ENCODE peak calls at places on chromosomes 16 and 17, in five cellular contexts. T is A549, F is HepG2, R is GM12878, B is ovary. X is an unnamed sample.

GRCh38 chr17:43661699-43662431 is at the start of gene MEOX1:
- DNase-seq in T (no peak), F (no peak), R (peak), B (no peak), X (no peak)

GRCh38 chr16:49977427-49977826 is 47.6 kb upstream of the CNEP1R1 start:
- DNase-seq in T (no peak), F (no peak), R (no peak), B (no peak), X (no peak)

GRCh38 chr16:81170824-81171223 is 67.7 kb upstream of the BCO1 start:
- DNase-seq in T (no peak), F (no peak), R (no peak), B (no peak), X (no peak)

GRCh38 chr16:19815418-19815817 is 69.2 kb downstream of the GPRC5B start:
- DNase-seq in T (no peak), F (no peak), R (no peak), B (no peak), X (no peak)

GRCh38 chr17:7322520-7323194 is 6.5 kb downstream of the NEURL4 start:
- DNase-seq in T (no peak), F (no peak), R (no peak), B (no peak), X (no peak)

GRCh38 chr16:66521227-66521626 is 28.7 kb downstream of the TK2 start:
- DNase-seq in T (no peak), F (no peak), R (no peak), B (no peak), X (no peak)

GRCh38 chr17:2067559-2067958 is 12.7 kb downstream of the HIC1 start:
- DNase-seq in T (no peak), F (no peak), R (no peak), B (no peak), X (no peak)

GRCh38 chr17:64187093-64187895 is 57.4 kb upstream of the ERN1 start:
- DNase-seq in T (no peak), F (peak), R (no peak), B (no peak), X (no peak)

GRCh38 chr16:81261049-81261648 is 22.7 kb downstream of the BCO1 start:
- DNase-seq in T (peak), F (peak), R (no peak), B (no peak), X (peak)

GRCh38 chr17:32933881-32934280 is 5.9 kb downstream of the TMEM98 start:
- DNase-seq in T (no peak), F (no peak), R (no peak), B (no peak), X (no peak)

GRCh38 chr17:55588446-55588845 is 77.2 kb upstream of the SMIM36 start:
- DNase-seq in T (no peak), F (no peak), R (no peak), B (no peak), X (no peak)

GRCh38 chr17:44591223-44591622 is 33.9 kb downstream of the FZD2 start:
- DNase-seq in T (no peak), F (no peak), R (no peak), B (no peak), X (no peak)

GRCh38 chr16:24701521-24701951 is 27.9 kb upstream of the TNRC6A start:
- DNase-seq in T (no peak), F (no peak), R (no peak), B (no peak), X (no peak)

GRCh38 chr16:11542069-11542775 is 44.5 kb downstream of the LITAF start:
- DNase-seq in T (no peak), F (no peak), R (no peak), B (no peak), X (no peak)

GRCh38 chr16:88923926-88924833 is 52.8 kb downstream of the CBFA2T3 start:
- DNase-seq in T (no peak), F (peak), R (no peak), B (no peak), X (no peak)

GRCh38 chr16:29849505-29849904 is 13.5 kb downstream of the CDIPT start:
- DNase-seq in T (no peak), F (no peak), R (no peak), B (no peak), X (no peak)

GRCh38 chr17:35486920-35487727 is 38.6 kb upstream of the SLFN13 start:
- DNase-seq in T (peak), F (no peak), R (peak), B (peak), X (peak)

GRCh38 chr17:40483679-40484078 is 17.7 kb downstream of the TNS4 start:
- DNase-seq in T (no peak), F (no peak), R (no peak), B (no peak), X (no peak)

GRCh38 chr16:4257646-4258556 is 14.9 kb downstream of the TFAP4 start:
- DNase-seq in T (no peak), F (no peak), R (no peak), B (peak), X (no peak)

GRCh38 chr16:2963611-2964415 is at the start of gene KREMEN2:
- DNase-seq in T (peak), F (peak), R (no peak), B (no peak), X (no peak)

GRCh38 chr16:68377667-68378420 is 67.0 kb downstream of the PRMT7 start:
- DNase-seq in T (no peak), F (no peak), R (no peak), B (no peak), X (peak)

GRCh38 chr16:4081577-4082021 is 34.6 kb downstream of the ADCY9 start:
- DNase-seq in T (no peak), F (no peak), R (no peak), B (no peak), X (no peak)

GRCh38 chr17:44906010-44906646 is 6.9 kb upstream of the EFTUD2 start:
- DNase-seq in T (peak), F (no peak), R (no peak), B (no peak), X (no peak)

GRCh38 chr16:68214726-68215125 is 21.2 kb downstream of the ESRP2 start:
- DNase-seq in T (no peak), F (no peak), R (no peak), B (no peak), X (no peak)

GRCh38 chr17:30323262-30323894 is 10.5 kb downstream of the TMIGD1 start:
- DNase-seq in T (no peak), F (no peak), R (no peak), B (no peak), X (no peak)

GRCh38 chr16:29649560-29650494 is 13.2 kb upstream of the SPN start:
- DNase-seq in T (no peak), F (no peak), R (no peak), B (no peak), X (no peak)

GRCh38 chr17:80891096-80892018 is 100.3 kb upstream of the CHMP6 start:
- DNase-seq in T (peak), F (no peak), R (peak), B (no peak), X (peak)

GRCh38 chr17:13957636-13958035 is 111.7 kb upstream of the COX10 start:
- DNase-seq in T (no peak), F (no peak), R (no peak), B (no peak), X (no peak)

GRCh38 chr16:81204794-81205680 is 33.5 kb upstream of the BCO1 start:
- DNase-seq in T (peak), F (peak), R (peak), B (peak), X (peak)

GRCh38 chr16:68402748-68403040 is 45.6 kb downstream of the SMPD3 start:
- DNase-seq in T (no peak), F (no peak), R (no peak), B (no peak), X (no peak)

GRCh38 chr16:83807327-83807709 is 460 bp upstream of the HSBP1 start:
- DNase-seq in T (no peak), F (no peak), R (no peak), B (no peak), X (no peak)

GRCh38 chr16:83809092-83809491 is 1.3 kb downstream of the HSBP1 start:
- DNase-seq in T (no peak), F (no peak), R (no peak), B (no peak), X (no peak)

GRCh38 chr16:83808573-83809014 is 816 bp downstream of the HSBP1 start:
- DNase-seq in T (no peak), F (no peak), R (no peak), B (no peak), X (no peak)

GRCh38 chr16:83806721-83807120 is 1.1 kb upstream of the HSBP1 start:
- DNase-seq in T (no peak), F (no peak), R (no peak), B (no peak), X (no peak)

DNA sequence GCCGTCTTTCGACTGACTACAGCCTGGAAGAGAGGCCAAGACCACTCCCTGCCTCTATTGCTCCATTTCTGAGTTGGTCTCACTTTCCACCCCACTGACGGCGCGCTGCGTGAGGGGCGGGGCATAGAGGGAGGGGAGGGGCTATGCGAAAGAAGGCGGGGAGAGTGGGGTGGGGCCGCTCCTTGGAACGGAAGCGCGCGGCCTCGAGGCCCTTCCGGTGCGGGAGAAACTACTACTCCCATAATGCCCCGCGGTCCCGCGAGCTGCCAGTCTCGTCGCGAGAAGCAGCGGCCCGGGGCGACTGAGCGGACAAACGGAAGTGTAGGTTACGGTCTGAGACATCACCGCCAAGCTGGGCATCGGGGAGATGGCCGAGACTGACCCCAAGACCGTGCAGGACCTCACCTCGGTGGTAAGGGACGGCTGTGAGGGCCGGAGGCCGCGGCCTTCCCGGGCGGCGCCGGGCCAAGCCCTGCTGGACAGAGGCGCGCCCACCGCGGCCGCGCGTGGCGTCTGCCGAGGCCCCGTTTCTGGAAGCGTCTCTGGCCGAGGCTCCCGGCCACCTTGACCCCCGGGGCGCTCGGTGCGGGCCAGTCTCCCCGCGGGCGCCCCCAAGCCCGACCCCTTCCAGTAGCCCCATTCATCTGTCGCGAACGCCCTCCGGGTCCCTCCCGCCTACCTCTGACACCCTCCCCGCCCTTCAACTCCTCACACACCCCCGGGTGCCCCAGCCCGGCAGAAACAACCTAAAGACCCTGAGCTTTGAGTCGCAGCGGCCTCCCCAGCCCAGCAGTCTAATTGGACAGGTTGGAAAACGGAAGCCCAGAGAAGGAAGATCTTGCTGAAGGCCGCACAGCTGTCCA is at the start of gene HSBP1:
- DNase-seq in T (peak), F (peak), R (peak), B (peak), X (peak)
- TF ChIP-seq EP300 in T (no peak), F (no peak), R (no peak), B (no peak), X (no peak)

DNA sequence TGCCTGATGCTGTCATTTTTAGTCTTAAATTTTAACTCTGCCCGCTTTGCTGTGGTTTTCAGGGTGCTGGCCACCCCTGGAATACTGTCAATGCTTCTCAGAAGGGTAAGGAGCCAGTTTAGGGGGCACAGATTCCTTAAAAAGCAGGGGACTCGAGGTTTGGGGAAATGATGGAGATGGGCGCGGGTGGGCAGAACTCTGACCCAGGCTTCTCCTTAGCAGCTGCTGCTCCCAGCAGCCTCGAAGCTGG is 23.7 kb downstream of the STAT5A start:
- DNase-seq in T (no peak), F (no peak), R (no peak), B (no peak), X (no peak)
- H3K27ac ChIP-seq in T (no peak), F (peak), R (peak), B (peak), X (peak)

GRCh38 chr17:61862105-61862574 is 1.2 kb downstream of the BRIP1 start:
- DNase-seq in T (no peak), F (peak), R (no peak), B (no peak), X (no peak)
- H3K4me3 ChIP-seq in T (peak), F (peak), R (peak), B (no peak), X (no peak)

DNA sequence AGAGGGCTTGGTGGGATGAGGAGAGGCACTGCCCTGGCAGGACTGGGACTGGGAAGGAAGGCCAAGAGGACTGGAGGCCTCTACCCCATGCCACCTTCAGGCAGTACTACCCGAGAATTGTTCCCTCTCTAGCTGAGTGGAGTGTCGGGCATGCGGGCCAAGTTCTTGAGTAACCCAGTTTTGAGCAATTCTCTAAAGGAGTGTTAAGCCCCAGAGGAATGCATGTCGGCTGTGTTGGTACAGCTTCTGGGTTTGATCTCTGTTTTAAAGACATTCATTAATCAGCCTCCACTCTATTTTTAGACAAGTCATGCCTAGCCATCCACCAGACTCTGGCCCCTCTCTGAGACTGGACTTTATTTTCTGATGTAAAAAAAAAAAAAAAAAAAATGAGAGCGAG is 88.8 kb downstream of the AXIN2 start:
- DNase-seq in T (no peak), F (no peak), R (no peak), B (peak), X (no peak)
- TF ChIP-seq EP300 in T (no peak), F (no peak), R (no peak), B (no peak), X (no peak)

GRCh38 chr17:50080827-50081226 is 14.3 kb upstream of the PDK2 start:
- DNase-seq in T (no peak), F (no peak), R (no peak), B (no peak), X (peak)
- H3K27ac ChIP-seq in T (no peak), F (no peak), R (no peak), B (no peak), X (no peak)

X was measured in stomach.